ENCODE peak calls at places on chromosomes 1 and 21, in seven cellular contexts. One of them, this sample, is unnamed. For H3K4me1, the result is how much of the 10 kb centered on the place peaks cover.

GRCh38 chr1:229844675-229845074 is 218.6 kb downstream of the URB2 start:
- ATAC-seq in A549: no peak
- ATAC-seq in K562: no peak
- ATAC-seq in GM12878: no peak
- ATAC-seq in IMR-90: no peak
- ATAC-seq in heart left ventricle: peak
- ATAC-seq in right lobe of liver: no peak
- ATAC-seq in this sample: peak

GRCh38 chr1:52343982-52344381 is 22.0 kb downstream of the CC2D1B start:
- ATAC-seq in A549: no peak
- ATAC-seq in K562: no peak
- ATAC-seq in GM12878: no peak
- ATAC-seq in IMR-90: no peak
- ATAC-seq in heart left ventricle: no peak
- ATAC-seq in right lobe of liver: no peak
- ATAC-seq in this sample: no peak

GRCh38 chr1:201422026-201422425 is 496 bp upstream of the TNNI1 start:
- ATAC-seq in A549: no peak
- ATAC-seq in K562: no peak
- ATAC-seq in GM12878: no peak
- ATAC-seq in IMR-90: no peak
- ATAC-seq in heart left ventricle: no peak
- ATAC-seq in right lobe of liver: no peak
- ATAC-seq in this sample: no peak

GRCh38 chr1:184513421-184513820 is 126.6 kb downstream of the C1orf21 start:
- ATAC-seq in A549: no peak
- ATAC-seq in K562: no peak
- ATAC-seq in GM12878: no peak
- ATAC-seq in IMR-90: peak
- ATAC-seq in heart left ventricle: peak
- ATAC-seq in right lobe of liver: no peak
- ATAC-seq in this sample: no peak

GRCh38 chr1:151472852-151473731 is 13.8 kb upstream of the POGZ start:
- ATAC-seq in A549: peak
- ATAC-seq in K562: peak
- ATAC-seq in GM12878: peak
- ATAC-seq in IMR-90: peak
- ATAC-seq in heart left ventricle: peak
- ATAC-seq in right lobe of liver: peak
- ATAC-seq in this sample: peak

GRCh38 chr1:226549937-226550670 is 1.5 kb downstream of the STUM start:
- ATAC-seq in A549: peak
- ATAC-seq in K562: peak
- ATAC-seq in GM12878: peak
- ATAC-seq in IMR-90: no peak
- ATAC-seq in heart left ventricle: peak
- ATAC-seq in right lobe of liver: peak
- ATAC-seq in this sample: no peak

GRCh38 chr1:85452859-85453430 is 12.0 kb downstream of the DDAH1 start:
- ATAC-seq in A549: no peak
- ATAC-seq in K562: no peak
- ATAC-seq in GM12878: no peak
- ATAC-seq in IMR-90: peak
- ATAC-seq in heart left ventricle: no peak
- ATAC-seq in right lobe of liver: peak
- ATAC-seq in this sample: no peak

GRCh38 chr1:24236170-24237045 is 49.3 kb upstream of the IFNLR1 start:
- ATAC-seq in A549: peak
- ATAC-seq in K562: peak
- ATAC-seq in GM12878: peak
- ATAC-seq in IMR-90: peak
- ATAC-seq in heart left ventricle: peak
- ATAC-seq in right lobe of liver: peak
- ATAC-seq in this sample: peak

GRCh38 chr1:212457740-212458338 is 25.1 kb downstream of the NENF start:
- ATAC-seq in A549: no peak
- ATAC-seq in K562: peak
- ATAC-seq in GM12878: peak
- ATAC-seq in IMR-90: no peak
- ATAC-seq in heart left ventricle: no peak
- ATAC-seq in right lobe of liver: peak
- ATAC-seq in this sample: no peak

GRCh38 chr21:29271927-29272333 is 26.8 kb upstream of the BACH1 start:
- ATAC-seq in A549: no peak
- ATAC-seq in K562: peak
- ATAC-seq in GM12878: no peak
- ATAC-seq in IMR-90: no peak
- ATAC-seq in heart left ventricle: no peak
- ATAC-seq in right lobe of liver: peak
- ATAC-seq in this sample: no peak

GRCh38 chr1:171127481-171127880 is 36.8 kb downstream of the FMO3 start:
- ATAC-seq in A549: no peak
- ATAC-seq in K562: no peak
- ATAC-seq in GM12878: no peak
- ATAC-seq in IMR-90: peak
- ATAC-seq in heart left ventricle: no peak
- ATAC-seq in right lobe of liver: no peak
- ATAC-seq in this sample: peak

GRCh38 chr1:55816456-55816794 is 601.3 kb upstream of the USP24 start:
- ATAC-seq in A549: no peak
- ATAC-seq in K562: no peak
- ATAC-seq in GM12878: peak
- ATAC-seq in IMR-90: peak
- ATAC-seq in heart left ventricle: peak
- ATAC-seq in right lobe of liver: peak
- ATAC-seq in this sample: no peak

GRCh38 chr21:33543505-33544129 is 779 bp downstream of the SON start:
- ATAC-seq in A549: peak
- ATAC-seq in K562: peak
- ATAC-seq in GM12878: peak
- ATAC-seq in IMR-90: peak
- ATAC-seq in heart left ventricle: no peak
- ATAC-seq in right lobe of liver: peak
- ATAC-seq in this sample: peak

GRCh38 chr1:240646861-240647260 is 34.9 kb upstream of the GREM2 start:
- ATAC-seq in A549: no peak
- ATAC-seq in K562: no peak
- ATAC-seq in GM12878: no peak
- ATAC-seq in IMR-90: no peak
- ATAC-seq in heart left ventricle: no peak
- ATAC-seq in right lobe of liver: no peak
- ATAC-seq in this sample: no peak

GRCh38 chr1:243407284-243408018 is 151.6 kb downstream of the SDCCAG8 start:
- ATAC-seq in A549: no peak
- ATAC-seq in K562: no peak
- ATAC-seq in GM12878: no peak
- ATAC-seq in IMR-90: peak
- ATAC-seq in heart left ventricle: no peak
- ATAC-seq in right lobe of liver: no peak
- ATAC-seq in this sample: no peak

GRCh38 chr21:31924548-31924947 is 51.7 kb downstream of the HUNK start:
- ATAC-seq in A549: no peak
- ATAC-seq in K562: no peak
- ATAC-seq in GM12878: no peak
- ATAC-seq in IMR-90: no peak
- ATAC-seq in heart left ventricle: no peak
- ATAC-seq in right lobe of liver: no peak
- ATAC-seq in this sample: no peak

GRCh38 chr1:43047135-43047534 is 88.5 kb upstream of the SLC2A1 start:
- ATAC-seq in A549: no peak
- ATAC-seq in K562: no peak
- ATAC-seq in GM12878: no peak
- ATAC-seq in IMR-90: no peak
- ATAC-seq in heart left ventricle: no peak
- ATAC-seq in right lobe of liver: no peak
- ATAC-seq in this sample: no peak

GRCh38 chr21:17118638-17119384 is 394.0 kb upstream of the CXADR start:
- ATAC-seq in A549: no peak
- ATAC-seq in K562: no peak
- ATAC-seq in GM12878: no peak
- ATAC-seq in IMR-90: no peak
- ATAC-seq in heart left ventricle: peak
- ATAC-seq in right lobe of liver: peak
- ATAC-seq in this sample: no peak

GRCh38 chr21:39055167-39055767 is 128.0 kb downstream of the PSMG1 start:
- ATAC-seq in A549: no peak
- ATAC-seq in K562: no peak
- ATAC-seq in GM12878: no peak
- ATAC-seq in IMR-90: no peak
- ATAC-seq in heart left ventricle: peak
- ATAC-seq in right lobe of liver: peak
- ATAC-seq in this sample: peak

GRCh38 chr1:78553859-78554258 is 63.1 kb downstream of the PTGFR start:
- ATAC-seq in A549: no peak
- ATAC-seq in K562: no peak
- ATAC-seq in GM12878: peak
- ATAC-seq in IMR-90: no peak
- ATAC-seq in heart left ventricle: no peak
- ATAC-seq in right lobe of liver: peak
- ATAC-seq in this sample: no peak

GRCh38 chr21:42539931-42540343 is 26.3 kb downstream of the SLC37A1 start:
- ATAC-seq in A549: no peak
- ATAC-seq in K562: peak
- ATAC-seq in GM12878: no peak
- ATAC-seq in IMR-90: no peak
- ATAC-seq in heart left ventricle: no peak
- ATAC-seq in right lobe of liver: no peak
- ATAC-seq in this sample: no peak

GRCh38 chr1:203149188-203149840 is 21.8 kb downstream of the ADORA1 start:
- ATAC-seq in A549: no peak
- ATAC-seq in K562: no peak
- ATAC-seq in GM12878: no peak
- ATAC-seq in IMR-90: no peak
- ATAC-seq in heart left ventricle: no peak
- ATAC-seq in right lobe of liver: peak
- ATAC-seq in this sample: no peak

GRCh38 chr1:168085401-168085872 is 51.3 kb downstream of the GPR161 start:
- ATAC-seq in A549: no peak
- ATAC-seq in K562: no peak
- ATAC-seq in GM12878: no peak
- ATAC-seq in IMR-90: no peak
- ATAC-seq in heart left ventricle: peak
- ATAC-seq in right lobe of liver: no peak
- ATAC-seq in this sample: peak

GRCh38 chr1:1259948-1260614 is 13.6 kb upstream of the C1QTNF12 start:
- ATAC-seq in A549: no peak
- ATAC-seq in K562: no peak
- ATAC-seq in GM12878: no peak
- ATAC-seq in IMR-90: no peak
- ATAC-seq in heart left ventricle: peak
- ATAC-seq in right lobe of liver: no peak
- ATAC-seq in this sample: no peak
- H3K4me1 ChIP-seq in A549: under half
- H3K4me1 ChIP-seq in K562: under half
- H3K4me1 ChIP-seq in GM12878: under half
- H3K4me1 ChIP-seq in IMR-90: under half
- H3K4me1 ChIP-seq in heart left ventricle: under half
- H3K4me1 ChIP-seq in right lobe of liver: under half
- H3K4me1 ChIP-seq in this sample: under half

DNA sequence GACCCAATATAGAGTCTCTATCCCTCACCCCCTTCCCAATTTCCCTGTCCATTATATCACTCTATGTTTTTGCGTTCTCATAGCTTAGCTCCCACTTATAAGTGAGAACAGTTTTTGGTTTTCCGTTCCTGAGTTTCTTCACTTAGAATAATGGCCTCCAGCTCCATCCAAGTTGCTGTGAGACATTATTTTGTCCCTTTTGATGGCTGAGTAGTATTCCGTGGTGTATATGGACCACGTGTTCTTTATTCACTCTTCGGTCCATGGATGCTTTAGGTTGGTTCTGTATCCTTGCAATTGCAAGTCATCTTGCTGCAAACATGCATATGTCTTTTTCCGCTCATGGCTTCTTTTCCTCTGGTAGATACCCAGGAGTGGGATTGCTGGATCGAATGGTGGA is 54.3 kb downstream of the AGPAT3 start:
- ATAC-seq in A549: no peak
- ATAC-seq in K562: no peak
- ATAC-seq in GM12878: no peak
- ATAC-seq in IMR-90: no peak
- ATAC-seq in heart left ventricle: no peak
- ATAC-seq in right lobe of liver: no peak
- ATAC-seq in this sample: no peak
- H3K4me3 ChIP-seq in A549: no peak
- H3K4me3 ChIP-seq in K562: no peak
- H3K4me3 ChIP-seq in GM12878: peak
- H3K4me3 ChIP-seq in IMR-90: no peak
- H3K4me3 ChIP-seq in heart left ventricle: no peak
- H3K4me3 ChIP-seq in right lobe of liver: no peak
- H3K4me3 ChIP-seq in this sample: no peak

GRCh38 chr1:217443845-217444244 is 187.0 kb downstream of the GPATCH2 start:
- ATAC-seq in A549: no peak
- ATAC-seq in K562: no peak
- ATAC-seq in GM12878: no peak
- ATAC-seq in IMR-90: no peak
- ATAC-seq in heart left ventricle: no peak
- ATAC-seq in right lobe of liver: no peak
- ATAC-seq in this sample: no peak
- TF ChIP-seq POLR2A in A549: no peak
- TF ChIP-seq POLR2A in K562: no peak
- TF ChIP-seq POLR2A in GM12878: no peak
- TF ChIP-seq POLR2A in IMR-90: no peak
- TF ChIP-seq POLR2A in heart left ventricle: no peak
- TF ChIP-seq POLR2A in right lobe of liver: no peak
- TF ChIP-seq POLR2A in this sample: no peak

DNA sequence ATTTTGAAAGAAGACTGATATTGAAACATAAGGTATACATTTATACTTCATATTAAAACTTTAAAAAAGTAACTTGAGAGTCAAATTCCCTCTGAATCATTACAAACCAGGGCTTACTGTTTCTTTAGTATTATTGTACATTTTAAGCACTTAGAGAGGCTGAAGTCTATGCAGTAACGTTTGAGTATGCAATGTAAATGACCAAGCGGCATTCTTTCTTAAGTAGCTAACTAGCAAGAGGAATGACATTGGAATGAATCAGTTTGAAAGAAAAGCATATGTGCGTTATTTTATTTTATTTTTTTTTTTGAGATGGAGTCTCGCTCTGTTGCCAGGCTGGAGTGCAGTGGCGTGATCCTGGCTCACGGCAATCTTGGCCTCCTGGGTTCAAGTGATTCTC is 24.3 kb downstream of the WNT2B start:
- ATAC-seq in A549: no peak
- ATAC-seq in K562: no peak
- ATAC-seq in GM12878: no peak
- ATAC-seq in IMR-90: peak
- ATAC-seq in heart left ventricle: no peak
- ATAC-seq in right lobe of liver: no peak
- ATAC-seq in this sample: no peak
- H3K4me1 ChIP-seq in A549: under half
- H3K4me1 ChIP-seq in K562: under half
- H3K4me1 ChIP-seq in GM12878: under half
- H3K4me1 ChIP-seq in IMR-90: under half
- H3K4me1 ChIP-seq in heart left ventricle: under half
- H3K4me1 ChIP-seq in right lobe of liver: under half
- H3K4me1 ChIP-seq in this sample: under half